ENCODE peak calls at places on chromosomes 16 and 17, in five cellular contexts. U is psoas muscle; W is iPS DF 6.9; Q is effector memory CD4-positive, alpha-beta T cell; I is fibroblast of lung. S is an unnamed sample. For H3K4me1, the result is how much of the 10 kb centered on the place peaks cover.

GRCh38 chr16:85606920-85607319 is 6.2 kb upstream of the GSE1 start:
- DNase-seq in W (no peak), U (no peak), I (no peak), Q (no peak), S (no peak)

GRCh38 chr17:28942925-28943324 is 8.4 kb downstream of the PHF12 start:
- DNase-seq in W (no peak), U (no peak), I (no peak), Q (no peak), S (no peak)

GRCh38 chr16:51816929-51817328 is 665.9 kb upstream of the SALL1 start:
- DNase-seq in Q (no peak), U (no peak), W (no peak), I (no peak), S (no peak)

GRCh38 chr17:29674270-29674669 is 51.6 kb upstream of the CORO6 start:
- DNase-seq in I (no peak), W (no peak), Q (no peak), U (no peak), S (no peak)

GRCh38 chr16:2206780-2207433 is 1.7 kb downstream of the MLST8 start:
- DNase-seq in W (no peak), Q (no peak), U (no peak), I (no peak), S (no peak)

GRCh38 chr16:73147958-73148357 is 100.0 kb upstream of the ZFHX3 start:
- DNase-seq in U (no peak), I (no peak), Q (no peak), W (no peak), S (no peak)

GRCh38 chr16:1641261-1641660 is 29.1 kb downstream of the CRAMP1 start:
- DNase-seq in W (no peak), U (no peak), I (no peak), Q (no peak), S (no peak)

GRCh38 chr17:75874323-75875181 is 3.8 kb downstream of the TRIM47 start:
- DNase-seq in U (no peak), I (no peak), Q (no peak), W (no peak), S (no peak)

GRCh38 chr17:56112086-56112485 is 41.2 kb upstream of the ANKFN1 start:
- DNase-seq in Q (no peak), I (peak), U (no peak), W (no peak), S (no peak)

GRCh38 chr16:87129771-87130170 is 187.4 kb downstream of the C16orf95 start:
- DNase-seq in W (no peak), I (peak), U (no peak), Q (no peak), S (no peak)

GRCh38 chr17:82917656-82918345 is 78.0 kb upstream of the ZNF750 start:
- DNase-seq in Q (no peak), W (no peak), U (no peak), I (no peak), S (peak)

GRCh38 chr16:1144476-1145382 is 8.2 kb upstream of the CACNA1H start:
- DNase-seq in I (no peak), U (no peak), W (no peak), Q (no peak), S (no peak)

GRCh38 chr16:76941091-76941490 is 249.9 kb upstream of the MON1B start:
- DNase-seq in W (no peak), U (no peak), I (no peak), Q (no peak), S (no peak)

GRCh38 chr17:8153550-8153956 is 1.3 kb upstream of the PER1 start:
- DNase-seq in U (peak), I (peak), W (no peak), Q (peak), S (peak)

GRCh38 chr17:65455972-65456343 is 105.5 kb downstream of the AXIN2 start:
- DNase-seq in W (no peak), Q (no peak), U (no peak), I (no peak), S (no peak)

GRCh38 chr17:56699186-56699895 is 105.8 kb downstream of the NOG start:
- DNase-seq in Q (no peak), I (peak), W (no peak), U (peak), S (peak)

GRCh38 chr17:8189711-8190477 is at the start of gene BORCS6:
- DNase-seq in W (peak), Q (peak), U (peak), I (peak), S (peak)

GRCh38 chr17:32319548-32319905 is 22.4 kb downstream of the C17orf75 start:
- DNase-seq in U (peak), W (peak), Q (peak), I (peak), S (peak)

GRCh38 chr16:88967800-88968588 is 9.0 kb downstream of the CBFA2T3 start:
- DNase-seq in Q (no peak), U (peak), W (no peak), I (no peak), S (peak)

GRCh38 chr17:35804658-35805192 is 4.6 kb upstream of the TAF15 start:
- DNase-seq in U (no peak), I (peak), W (peak), Q (peak), S (no peak)

GRCh38 chr16:56672761-56673536 is 3.3 kb downstream of the MT1H start:
- DNase-seq in U (no peak), I (no peak), Q (no peak), W (no peak), S (no peak)

GRCh38 chr16:85401370-85401916 is 211.7 kb upstream of the GSE1 start:
- DNase-seq in Q (no peak), W (no peak), I (no peak), U (no peak), S (peak)

GRCh38 chr17:20279631-20280030 is 187.7 kb downstream of the LGALS9B start:
- DNase-seq in U (no peak), Q (no peak), W (no peak), I (no peak), S (no peak)

GRCh38 chr17:69928586-69928985 is 146.4 kb upstream of the KCNJ16 start:
- DNase-seq in W (no peak), Q (no peak), I (no peak), U (no peak), S (no peak)

GRCh38 chr17:59914274-59914854 is 21.4 kb downstream of the RPS6KB1 start:
- DNase-seq in Q (no peak), W (no peak), U (no peak), I (peak), S (no peak)

GRCh38 chr17:48530887-48531272 is at the start of gene HOXB1:
- DNase-seq in W (no peak), Q (no peak), U (no peak), I (no peak), S (no peak)

GRCh38 chr17:48529191-48529979 is 1.4 kb downstream of the HOXB1 start:
- DNase-seq in U (no peak), Q (no peak), W (no peak), I (no peak), S (no peak)

GRCh38 chr17:48528153-48528912 is 2.5 kb downstream of the HOXB1 start:
- DNase-seq in W (no peak), I (no peak), Q (no peak), U (no peak), S (no peak)

GRCh38 chr17:48532261-48532660 is 1.4 kb upstream of the HOXB1 start:
- DNase-seq in Q (no peak), I (no peak), W (no peak), U (no peak), S (no peak)

DNA sequence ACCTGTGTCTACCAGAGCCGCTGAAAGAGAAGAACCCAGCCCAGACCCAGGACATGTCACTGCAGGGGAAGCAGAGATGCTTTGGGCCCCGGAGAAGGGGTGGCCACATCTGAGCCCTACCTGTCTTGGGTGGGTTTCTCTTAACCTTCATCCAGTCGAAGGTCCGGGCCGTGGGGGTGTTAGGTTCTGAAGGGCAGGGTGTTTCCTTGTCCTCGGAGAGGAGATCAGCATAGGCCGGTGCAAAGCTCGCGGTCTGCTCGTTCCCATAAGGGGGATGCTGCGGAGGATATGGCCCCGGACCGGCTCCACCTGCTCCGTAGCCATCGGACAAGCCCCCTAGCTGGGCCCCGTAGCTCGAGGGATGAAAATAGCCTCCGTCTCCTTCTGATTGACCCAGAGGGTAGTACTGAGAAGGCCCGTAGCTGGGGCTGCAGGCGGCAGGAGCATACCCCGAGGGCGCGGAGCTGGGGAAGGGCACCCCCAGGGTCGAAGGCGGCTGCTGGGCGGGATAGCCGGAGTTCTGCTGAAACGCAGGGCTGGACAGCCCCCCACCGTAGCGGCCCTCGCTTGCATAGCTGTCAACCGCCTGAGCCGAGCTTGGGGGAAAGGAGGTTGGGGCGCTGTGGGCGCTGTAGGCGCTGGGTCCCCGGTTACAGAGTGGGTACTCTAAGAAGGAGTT is 464 bp downstream of the HOXB1 start:
- DNase-seq in Q (no peak), W (no peak), I (no peak), U (no peak), S (no peak)
- H3K4me3 ChIP-seq in Q (no peak), W (peak), I (no peak), U (no peak), S (no peak)

DNA sequence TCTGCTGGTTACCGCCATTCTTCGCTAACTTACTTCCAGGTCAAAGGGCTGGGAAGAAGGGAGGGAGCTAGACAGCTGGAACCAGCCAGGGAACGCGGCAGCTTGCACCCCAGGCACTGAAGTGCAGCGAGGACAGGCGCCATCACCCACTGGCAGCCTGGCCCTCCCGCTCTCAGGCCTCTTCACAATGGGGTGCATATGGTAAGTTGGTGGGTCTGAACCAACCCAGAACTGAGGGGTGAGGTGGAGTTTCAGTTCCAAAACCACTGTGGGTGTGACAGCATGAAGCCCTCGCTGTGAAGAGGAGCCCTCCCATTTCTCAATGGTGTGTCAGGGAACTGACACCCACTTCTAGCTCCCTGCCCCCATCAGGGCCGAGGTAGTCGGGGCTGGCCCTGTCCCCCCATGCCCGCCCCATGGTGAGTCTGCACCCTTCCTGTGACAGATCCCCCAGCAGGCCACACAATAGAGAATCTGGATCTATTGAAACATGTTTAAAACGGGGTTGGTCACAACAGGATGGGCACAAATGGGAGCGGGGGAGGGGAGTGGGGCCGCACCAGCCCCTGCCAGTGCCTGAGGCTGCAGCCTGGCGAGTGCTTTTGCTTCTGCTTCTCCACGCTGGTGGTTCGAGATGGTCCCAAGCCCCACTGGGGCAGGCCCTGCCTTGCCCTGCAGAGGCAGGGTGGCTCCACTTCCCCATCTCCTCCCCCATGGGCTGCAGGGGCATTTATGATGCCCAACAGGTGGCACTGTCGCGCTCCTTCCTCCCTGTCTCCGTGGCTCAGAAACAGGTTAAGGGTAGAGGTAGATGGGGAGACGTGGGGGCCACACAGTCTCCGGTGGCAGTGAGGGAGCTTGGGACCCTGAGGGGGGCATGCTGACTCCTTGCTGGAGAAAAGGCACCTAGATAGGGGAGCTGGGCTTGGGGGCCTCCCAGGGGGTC is 2.3 kb downstream of the LIMD2 start:
- DNase-seq in W (no peak), I (no peak), Q (peak), U (peak), S (peak)
- H3K4me1 ChIP-seq in W (under half), I (under half), Q (half or more), U (under half), S (under half)

DNA sequence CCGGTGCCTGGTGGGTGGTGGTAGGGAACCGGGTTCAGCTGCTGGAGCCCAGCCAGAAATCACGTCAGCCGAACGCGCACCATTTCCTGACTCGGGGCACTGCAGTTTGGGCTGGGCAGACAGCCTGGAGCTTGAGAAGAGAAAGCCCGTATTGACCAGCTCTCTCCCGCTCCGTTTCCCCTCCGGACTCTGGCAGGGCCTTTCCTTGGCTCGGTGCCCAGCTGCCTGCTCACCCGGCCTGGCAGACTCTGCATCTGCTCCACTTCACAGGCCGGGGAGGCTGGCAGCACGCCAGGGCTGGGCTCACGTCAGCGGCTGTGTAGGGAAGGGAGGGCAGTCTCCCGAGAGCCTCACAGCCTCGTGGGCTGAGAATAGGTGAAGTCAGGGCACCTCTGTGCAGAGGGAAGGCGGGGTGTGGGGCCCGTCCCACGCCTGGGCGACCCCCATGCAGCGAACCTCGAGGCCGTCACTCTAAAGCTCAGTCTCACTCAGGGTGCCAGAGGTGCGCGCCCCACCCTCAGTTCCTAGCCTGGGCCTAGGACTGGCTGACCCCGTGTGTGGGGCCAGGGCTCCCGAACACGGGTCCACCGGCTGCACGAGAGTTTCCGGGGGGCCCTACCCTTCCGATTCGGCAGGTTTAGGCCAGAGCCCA is 59.1 kb downstream of the OR1D5 start:
- DNase-seq in I (peak), U (peak), Q (peak), W (no peak), S (peak)
- H3K4me3 ChIP-seq in I (no peak), U (peak), Q (peak), W (no peak), S (no peak)

DNA sequence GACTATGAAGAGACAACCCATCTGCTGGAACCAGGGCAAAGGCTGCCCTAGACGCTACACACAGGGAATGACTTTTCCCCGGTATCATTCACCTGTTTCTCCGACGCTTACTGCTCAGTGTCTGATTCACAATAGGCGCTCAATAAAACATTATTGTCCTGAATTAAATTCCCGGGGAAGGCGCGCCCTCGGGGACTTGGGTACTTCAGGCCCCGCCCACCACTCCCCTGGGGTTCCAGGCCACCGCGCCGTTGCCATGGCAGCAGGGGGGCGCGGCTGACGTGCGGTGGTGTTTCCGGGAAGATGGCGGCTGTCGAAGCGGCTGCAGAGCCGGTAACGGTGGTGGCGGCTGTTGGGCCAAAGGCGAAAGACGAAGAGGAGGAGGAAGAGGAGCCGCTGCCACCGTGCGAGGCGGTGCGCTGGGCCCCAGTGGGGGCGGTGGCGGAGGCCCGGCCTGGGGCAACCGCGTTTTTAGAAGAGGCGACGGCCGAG is at the start of gene RUNDC1:
- DNase-seq in I (peak), Q (peak), W (no peak), U (peak), S (peak)
- H3K4me1 ChIP-seq in I (under half), Q (under half), W (under half), U (under half), S (under half)

GRCh38 chr16:12054868-12055267 is 78.3 kb downstream of the SNX29 start:
- DNase-seq in U (no peak), Q (no peak), I (no peak), W (no peak), S (no peak)

GRCh38 chr16:12059216-12059769 is 82.8 kb downstream of the SNX29 start:
- DNase-seq in U (no peak), W (no peak), I (no peak), Q (no peak), S (peak)

GRCh38 chr16:12060751-12061150 is 84.2 kb downstream of the SNX29 start:
- DNase-seq in Q (no peak), I (no peak), U (no peak), W (no peak), S (no peak)

GRCh38 chr16:12054396-12054795 is 77.9 kb downstream of the SNX29 start:
- DNase-seq in U (no peak), Q (no peak), W (no peak), I (no peak), S (no peak)

DNA sequence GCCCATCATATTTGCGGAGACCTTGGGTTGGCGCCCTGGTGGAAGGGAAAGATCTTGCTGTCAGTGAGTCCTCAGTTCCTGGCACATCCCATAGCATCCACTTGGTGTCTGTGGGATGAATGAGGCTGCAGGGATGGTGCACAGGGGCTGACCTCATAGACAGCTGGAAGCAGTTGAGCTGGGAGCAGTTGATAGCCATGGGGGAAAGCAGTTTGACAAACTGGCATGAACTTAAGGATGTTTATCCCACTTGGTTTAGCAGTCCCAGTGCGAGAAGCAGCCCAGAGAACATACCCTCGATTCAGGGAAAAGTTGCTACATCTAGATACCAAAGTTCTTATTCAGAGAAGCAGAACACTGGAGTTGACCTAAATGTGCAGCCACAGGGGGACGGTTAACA is 80.7 kb downstream of the SNX29 start:
- DNase-seq in U (peak), W (no peak), Q (no peak), I (peak), S (no peak)
- H3K4me3 ChIP-seq in U (no peak), W (no peak), Q (no peak), I (no peak), S (no peak)

DNA sequence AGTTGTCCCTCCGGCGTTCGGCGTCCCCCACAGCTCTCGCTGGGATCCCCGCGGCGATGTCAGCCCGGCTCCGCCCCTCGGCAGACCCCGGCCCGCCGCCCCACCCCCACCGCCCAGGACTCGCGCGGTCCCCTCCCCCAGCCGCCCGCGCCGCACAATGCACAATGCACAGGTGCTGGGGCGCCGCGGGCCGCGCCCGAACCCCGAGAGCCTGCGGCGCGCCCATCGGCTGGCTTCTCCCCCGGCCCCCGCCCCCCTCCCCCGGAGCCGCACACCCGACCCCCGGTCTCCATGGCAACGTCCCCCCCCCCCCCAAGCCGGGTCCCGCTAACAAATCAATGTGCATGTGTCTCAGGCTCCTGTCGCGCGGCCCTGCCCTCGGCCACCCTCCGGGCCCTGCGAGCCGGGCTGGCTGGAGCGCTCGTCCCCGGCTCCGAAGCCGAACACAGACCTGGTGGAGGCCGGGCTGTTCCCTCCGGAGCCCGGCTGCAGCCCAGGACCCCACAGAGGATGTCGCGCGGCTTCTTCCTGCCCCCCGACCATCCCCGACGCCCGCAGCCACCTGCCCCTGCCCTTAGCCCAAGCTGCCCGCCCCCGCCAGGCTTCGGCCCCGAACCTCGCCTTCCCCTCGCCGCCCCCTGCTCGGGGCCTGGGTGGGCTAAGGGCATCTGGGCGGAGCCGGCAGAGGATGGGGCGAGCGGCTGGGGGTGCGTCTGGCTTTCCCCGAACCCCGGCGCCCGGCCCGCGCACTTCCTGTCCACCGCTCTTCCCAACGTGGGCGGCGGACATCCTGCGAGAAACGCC is 817 bp upstream of the CBX8 start:
- DNase-seq in I (no peak), W (no peak), U (peak), Q (no peak), S (peak)
- H3K4me1 ChIP-seq in I (under half), W (under half), U (under half), Q (under half), S (under half)

GRCh38 chr17:14331200-14331981 is 30.5 kb downstream of the HS3ST3B1 start:
- DNase-seq in W (no peak), U (no peak), Q (no peak), I (no peak), S (no peak)

GRCh38 chr17:14331982-14332298 is 31.1 kb downstream of the HS3ST3B1 start:
- DNase-seq in W (no peak), Q (no peak), U (no peak), I (no peak), S (no peak)

GRCh38 chr17:14332331-14332730 is 31.4 kb downstream of the HS3ST3B1 start:
- DNase-seq in I (no peak), Q (no peak), U (no peak), W (no peak), S (no peak)

GRCh38 chr17:14330492-14330920 is 29.6 kb downstream of the HS3ST3B1 start:
- DNase-seq in U (no peak), I (peak), Q (no peak), W (no peak), S (no peak)

GRCh38 chr17:14329900-14330491 is 29.1 kb downstream of the HS3ST3B1 start:
- DNase-seq in W (no peak), Q (no peak), I (no peak), U (no peak), S (no peak)
- H3K4me3 ChIP-seq in W (no peak), Q (no peak), I (no peak), U (no peak), S (no peak)

GRCh38 chr17:50686494-50687199 is 21.1 kb downstream of the ANKRD40 start:
- DNase-seq in Q (no peak), U (peak), I (peak), W (no peak), S (peak)
- H3K4me1 ChIP-seq in Q (under half), U (under half), I (under half), W (under half), S (under half)